ENCODE peak calls at places on chromosome 22, in six cellular contexts. C is GM12878, T is HL-60, A is K562, B is suprapubic skin, Z is HCT116. F is an unnamed sample.

GRCh38 chr22:45455621-45456020 is 42.1 kb downstream of the RIBC2 start:
- DNase-seq in C (no peak), T (no peak), A (no peak), B (no peak), Z (no peak), F (no peak)

GRCh38 chr22:46961591-46962290 is 199.3 kb downstream of the TBC1D22A start:
- DNase-seq in C (no peak), T (no peak), A (no peak), B (peak), Z (no peak), F (no peak)

GRCh38 chr22:24190566-24191208 is 9.4 kb downstream of the SUSD2 start:
- DNase-seq in C (no peak), T (no peak), A (no peak), B (peak), Z (no peak), F (no peak)

GRCh38 chr22:49295465-49295743 is 532.3 kb downstream of the BRD1 start:
- DNase-seq in C (no peak), T (no peak), A (no peak), B (no peak), Z (no peak), F (no peak)

GRCh38 chr22:28883917-28884753 is 763 bp downstream of the ZNRF3 start:
- DNase-seq in C (no peak), T (peak), A (peak), B (peak), Z (peak), F (no peak)

GRCh38 chr22:50089231-50090140 is at the start of gene MOV10L1:
- DNase-seq in C (no peak), T (no peak), A (peak), B (no peak), Z (no peak), F (no peak)

GRCh38 chr22:25054943-25055511 is 102.5 kb downstream of the KIAA1671 start:
- DNase-seq in C (no peak), T (no peak), A (no peak), B (no peak), Z (no peak), F (no peak)

GRCh38 chr22:42388130-42388797 is 43.9 kb downstream of the NFAM1 start:
- DNase-seq in C (no peak), T (no peak), A (peak), B (no peak), Z (no peak), F (no peak)

GRCh38 chr22:43528601-43529360 is 117.0 kb downstream of the MPPED1 start:
- DNase-seq in C (no peak), T (no peak), A (no peak), B (no peak), Z (no peak), F (no peak)

GRCh38 chr22:41401781-41402648 is 20.3 kb downstream of the TEF start:
- DNase-seq in C (no peak), T (no peak), A (no peak), B (no peak), Z (no peak), F (no peak)

GRCh38 chr22:40363059-40363458 is 7.3 kb upstream of the SGSM3 start:
- DNase-seq in C (no peak), T (no peak), A (no peak), B (no peak), Z (no peak), F (no peak)

GRCh38 chr22:22928666-22929380 is 41.2 kb downstream of the IGLL5 start:
- DNase-seq in C (peak), T (peak), A (peak), B (no peak), Z (no peak), F (no peak)

GRCh38 chr22:44460287-44461082 is 37.5 kb downstream of the RTL6 start:
- DNase-seq in C (no peak), T (no peak), A (no peak), B (no peak), Z (no peak), F (peak)

GRCh38 chr22:17536269-17536668 is 27.0 kb upstream of the SLC25A18 start:
- DNase-seq in C (no peak), T (no peak), A (no peak), B (no peak), Z (no peak), F (no peak)

GRCh38 chr22:23251445-23252093 is 71.3 kb downstream of the BCR start:
- DNase-seq in C (no peak), T (no peak), A (no peak), B (no peak), Z (peak), F (no peak)

GRCh38 chr22:45537734-45538181 is 35.1 kb downstream of the FBLN1 start:
- DNase-seq in C (no peak), T (no peak), A (no peak), B (peak), Z (no peak), F (no peak)

GRCh38 chr22:26461188-26461810 is 22.3 kb downstream of the HPS4 start:
- DNase-seq in C (no peak), T (peak), A (peak), B (no peak), Z (peak), F (no peak)

GRCh38 chr22:22710719-22711531 is 66.5 kb downstream of the GGTLC2 start:
- DNase-seq in C (no peak), T (peak), A (peak), B (no peak), Z (no peak), F (no peak)

GRCh38 chr22:42639541-42640241 is 710 bp downstream of the ATP5MGL start:
- DNase-seq in C (no peak), T (no peak), A (no peak), B (no peak), Z (no peak), F (no peak)

GRCh38 chr22:40904101-40904500 is 42.2 kb upstream of the DNAJB7 start:
- DNase-seq in C (no peak), T (no peak), A (no peak), B (no peak), Z (no peak), F (no peak)

GRCh38 chr22:44143117-44143495 is 37.6 kb upstream of the PARVG start:
- DNase-seq in C (no peak), T (no peak), A (no peak), B (no peak), Z (no peak), F (no peak)

GRCh38 chr22:49689255-49689770 is 138.4 kb downstream of the BRD1 start:
- DNase-seq in C (no peak), T (no peak), A (no peak), B (no peak), Z (no peak), F (no peak)

GRCh38 chr22:24146791-24147353 is 34.4 kb upstream of the SUSD2 start:
- DNase-seq in C (no peak), T (no peak), A (no peak), B (no peak), Z (no peak), F (no peak)

GRCh38 chr22:23180893-23181762 is 819 bp downstream of the BCR start:
- DNase-seq in C (no peak), T (no peak), A (peak), B (peak), Z (no peak), F (no peak)

GRCh38 chr22:46008291-46008690 is 31.3 kb upstream of the WNT7B start:
- DNase-seq in C (no peak), T (no peak), A (no peak), B (no peak), Z (no peak), F (no peak)

GRCh38 chr22:49322861-49323622 is 504.6 kb downstream of the BRD1 start:
- DNase-seq in C (no peak), T (no peak), A (no peak), B (no peak), Z (no peak), F (peak)

GRCh38 chr22:44109417-44109816 is 71.3 kb upstream of the PARVG start:
- DNase-seq in C (no peak), T (no peak), A (no peak), B (peak), Z (no peak), F (no peak)

GRCh38 chr22:23182289-23183106 is 2.2 kb downstream of the BCR start:
- DNase-seq in C (peak), T (no peak), A (peak), B (no peak), Z (no peak), F (no peak)

GRCh38 chr22:45246060-45246985 is 5.6 kb upstream of the KIAA0930 start:
- DNase-seq in C (no peak), T (no peak), A (no peak), B (no peak), Z (peak), F (no peak)

GRCh38 chr22:25765016-25765367 is 23.0 kb downstream of the MYO18B start:
- DNase-seq in C (no peak), T (no peak), A (no peak), B (no peak), Z (no peak), F (no peak)

GRCh38 chr22:28111501-28111900 is 192.4 kb upstream of the PITPNB start:
- DNase-seq in C (no peak), T (no peak), A (no peak), B (no peak), Z (no peak), F (no peak)

GRCh38 chr22:17775781-17776470 is 1.7 kb upstream of the BID start:
- DNase-seq in C (no peak), T (no peak), A (no peak), B (no peak), Z (no peak), F (no peak)

GRCh38 chr22:23784215-23784732 is 2.5 kb upstream of the SMARCB1 start:
- DNase-seq in C (no peak), T (no peak), A (no peak), B (no peak), Z (no peak), F (no peak)

GRCh38 chr22:41781508-41781906 is 19.0 kb upstream of the CCDC134 start:
- DNase-seq in C (no peak), T (no peak), A (no peak), B (no peak), Z (no peak), F (no peak)

GRCh38 chr22:47996446-47996857 is 1234.0 kb downstream of the TBC1D22A start:
- DNase-seq in C (peak), T (no peak), A (no peak), B (no peak), Z (no peak), F (no peak)
- TF ChIP-seq POLR2AphosphoS5 in C (no peak), T (no peak), A (no peak), B (no peak), Z (no peak), F (no peak)

GRCh38 chr22:37633082-37633692 is 6.3 kb upstream of the SH3BP1 start:
- DNase-seq in C (peak), T (no peak), A (no peak), B (peak), Z (no peak), F (no peak)

GRCh38 chr22:37635157-37635556 is 4.3 kb upstream of the SH3BP1 start:
- DNase-seq in C (no peak), T (no peak), A (no peak), B (no peak), Z (no peak), F (no peak)

GRCh38 chr22:37632174-37633081 is 7.0 kb upstream of the SH3BP1 start:
- DNase-seq in C (no peak), T (no peak), A (peak), B (peak), Z (no peak), F (no peak)

GRCh38 chr22:37634505-37635002 is 4.9 kb upstream of the SH3BP1 start:
- DNase-seq in C (no peak), T (peak), A (peak), B (peak), Z (no peak), F (no peak)

DNA sequence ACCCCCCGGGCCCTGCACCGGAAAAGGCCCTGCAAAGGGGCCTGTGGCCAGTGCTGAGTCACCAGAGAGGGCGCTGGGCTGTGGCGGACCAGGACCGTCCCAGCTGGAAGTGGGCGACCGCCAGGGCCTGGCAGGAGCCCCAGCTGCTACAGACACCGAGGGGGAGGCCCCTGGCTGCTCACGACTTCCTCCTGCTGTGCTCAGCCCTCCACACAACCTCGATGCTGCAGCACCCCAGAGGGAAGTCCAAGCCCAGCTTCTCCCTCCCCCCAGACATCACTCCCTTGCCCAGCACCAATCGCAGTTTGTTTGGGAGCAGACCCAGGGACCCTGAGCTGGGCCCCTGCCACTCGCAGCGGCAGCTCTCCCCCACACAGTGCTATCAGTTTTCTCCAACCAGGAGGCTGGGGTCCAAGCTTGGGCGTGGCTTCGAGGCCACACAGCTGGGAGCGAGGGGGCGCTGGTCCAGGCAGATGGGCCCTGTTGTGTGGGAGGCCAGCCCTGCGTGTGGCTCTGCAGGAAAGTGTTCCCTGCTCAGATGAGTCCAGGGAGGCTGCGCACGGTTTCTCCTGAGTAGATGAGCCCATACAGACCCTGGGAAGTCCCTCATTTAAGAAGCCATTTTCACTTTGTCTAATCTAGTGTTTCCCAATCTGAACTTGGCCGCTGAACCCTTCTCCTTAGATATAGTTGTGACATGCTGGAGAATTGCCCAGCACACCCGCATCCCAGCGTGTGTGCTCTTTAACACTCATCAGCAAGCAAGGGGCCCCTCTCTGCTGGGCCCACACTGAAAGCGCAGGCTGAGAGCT is 5.6 kb upstream of the SH3BP1 start:
- DNase-seq in C (peak), T (peak), A (peak), B (peak), Z (no peak), F (peak)
- H3K27ac ChIP-seq in C (peak), T (peak), A (peak), B (peak), Z (no peak), F (peak)

DNA sequence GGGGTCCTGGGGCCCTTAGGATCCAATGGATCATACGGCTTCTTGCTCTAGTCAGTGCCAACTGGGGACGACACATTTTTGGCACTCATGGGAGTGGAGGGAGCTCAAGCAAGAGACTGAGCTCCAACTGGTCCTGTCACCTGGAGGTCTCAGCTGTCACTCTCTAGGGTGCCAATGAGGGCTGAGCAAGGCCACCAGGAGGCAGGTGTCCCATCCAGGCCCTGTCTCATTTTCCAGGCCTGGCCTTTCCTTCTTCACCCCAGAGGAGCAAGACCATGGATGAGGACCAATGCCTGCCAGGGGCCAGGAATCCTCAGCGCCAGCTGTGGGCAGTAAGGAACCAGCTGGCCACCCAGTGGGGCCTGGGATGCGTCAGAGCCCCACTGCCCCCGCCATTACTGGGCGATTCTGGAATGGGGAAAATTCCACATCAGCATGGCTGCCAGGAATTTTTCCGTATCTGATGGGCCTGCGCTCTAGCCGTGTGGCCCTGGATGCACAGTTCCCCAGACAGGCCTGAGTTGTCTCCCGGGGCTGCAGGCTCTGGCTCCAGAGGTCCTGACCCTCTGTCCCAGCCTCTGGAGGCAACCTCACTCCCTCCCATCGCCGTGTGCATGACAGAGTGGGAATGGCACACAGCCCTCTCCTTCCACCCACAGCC is 676 bp upstream of the GAL3ST1 start:
- DNase-seq in C (no peak), T (no peak), A (no peak), B (no peak), Z (no peak), F (no peak)
- TF ChIP-seq POLR2AphosphoS5 in C (peak), T (peak), A (no peak), B (no peak), Z (no peak), F (no peak)

DNA sequence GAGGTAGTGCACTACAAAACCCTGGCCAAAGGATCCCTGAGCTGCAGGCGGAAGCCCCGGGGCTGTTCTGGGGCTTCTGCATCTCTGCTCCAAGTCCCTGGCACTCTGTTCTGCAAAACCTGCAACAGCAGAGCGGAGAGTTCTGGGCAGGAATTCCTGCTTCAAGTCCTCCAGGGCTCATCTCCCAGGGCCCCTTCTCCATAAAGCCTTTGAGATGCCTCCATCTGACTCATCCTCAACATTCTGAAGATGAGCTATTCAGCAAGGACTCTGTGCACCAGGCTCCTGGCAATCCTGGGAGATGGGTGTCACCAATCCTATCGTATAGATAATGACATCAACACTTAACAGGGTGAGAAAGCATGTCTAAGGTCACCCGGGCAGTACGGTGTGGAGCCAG is 19.3 kb downstream of the SYN3 start:
- DNase-seq in C (no peak), T (no peak), A (no peak), B (no peak), Z (no peak), F (no peak)
- H3K27ac ChIP-seq in C (no peak), T (no peak), A (no peak), B (no peak), Z (no peak), F (no peak)

GRCh38 chr22:37686002-37686982 is at the start of gene NOL12:
- DNase-seq in C (peak), T (peak), A (peak), B (peak), Z (peak), F (peak)
- TF ChIP-seq POLR2AphosphoS5 in C (peak), T (peak), A (peak), B (peak), Z (peak), F (peak)

GRCh38 chr22:35917651-35918050 is 111.0 kb downstream of the RBFOX2 start:
- DNase-seq in C (no peak), T (no peak), A (no peak), B (no peak), Z (no peak), F (no peak)
- H3K27ac ChIP-seq in C (no peak), T (no peak), A (no peak), B (no peak), Z (no peak), F (no peak)

GRCh38 chr22:31093956-31094622 is 13.0 kb downstream of the SMTN start:
- DNase-seq in C (no peak), T (no peak), A (no peak), B (no peak), Z (no peak), F (no peak)
- TF ChIP-seq POLR2AphosphoS5 in C (no peak), T (no peak), A (no peak), B (no peak), Z (no peak), F (peak)

GRCh38 chr22:20516399-20516798 is 9.0 kb downstream of the MED15 start:
- DNase-seq in C (no peak), T (no peak), A (no peak), B (no peak), Z (no peak), F (no peak)
- H3K27ac ChIP-seq in C (no peak), T (no peak), A (no peak), B (no peak), Z (no peak), F (no peak)